ENCODE peak calls at places on chromosomes 6 and 20, in ten cellular contexts. One of them, this sample, is unnamed.

GRCh38 chr20:910840-911770 is 5.0 kb downstream of the ANGPT4 start:
- DNase-seq in activated T-cell treated with anti-CD3 and anti-CD28 coated beads for 24 hours: no peak
- DNase-seq in GM23248: peak; percentile 58
- DNase-seq in nephron progenitor cell: no peak
- DNase-seq in sigmoid colon: no peak
- DNase-seq in iris pigment epithelial cell: peak; percentile 41
- DNase-seq in stimulated activated CD8-positive, alpha-beta memory T cell treated with anti-CD3 and anti-CD28 coated beads, Interleukin-15, amount 100 ng/mL, for 24 hours: no peak
- DNase-seq in CD4-positive, CD25-positive, alpha-beta regulatory T cell: no peak
- DNase-seq in posterior vena cava: peak; percentile 92
- DNase-seq in endothelial cell: no peak
- DNase-seq in this sample: peak; percentile 47

GRCh38 chr6:111871725-111872520 is 1.3 kb downstream of the FYN start:
- DNase-seq in endothelial cell: peak; percentile 46
- DNase-seq in stimulated activated CD8-positive, alpha-beta memory T cell treated with anti-CD3 and anti-CD28 coated beads, Interleukin-15, amount 100 ng/mL, for 24 hours: no peak
- DNase-seq in iris pigment epithelial cell: peak; percentile 24
- DNase-seq in nephron progenitor cell: peak; percentile 61
- DNase-seq in activated T-cell treated with anti-CD3 and anti-CD28 coated beads for 24 hours: no peak
- DNase-seq in CD4-positive, CD25-positive, alpha-beta regulatory T cell: peak; percentile 44
- DNase-seq in sigmoid colon: peak; percentile 72
- DNase-seq in posterior vena cava: no peak
- DNase-seq in GM23248: peak; percentile 59
- DNase-seq in this sample: peak; percentile 60

GRCh38 chr6:110738899-110739365 is 76.3 kb downstream of the CDK19 start:
- DNase-seq in posterior vena cava: no peak
- DNase-seq in endothelial cell: no peak
- DNase-seq in activated T-cell treated with anti-CD3 and anti-CD28 coated beads for 24 hours: no peak
- DNase-seq in stimulated activated CD8-positive, alpha-beta memory T cell treated with anti-CD3 and anti-CD28 coated beads, Interleukin-15, amount 100 ng/mL, for 24 hours: no peak
- DNase-seq in iris pigment epithelial cell: no peak
- DNase-seq in CD4-positive, CD25-positive, alpha-beta regulatory T cell: no peak
- DNase-seq in GM23248: no peak
- DNase-seq in sigmoid colon: no peak
- DNase-seq in nephron progenitor cell: no peak
- DNase-seq in this sample: no peak

GRCh38 chr6:53837875-53838806 is 43.3 kb downstream of the LRRC1 start:
- DNase-seq in posterior vena cava: no peak
- DNase-seq in CD4-positive, CD25-positive, alpha-beta regulatory T cell: no peak
- DNase-seq in GM23248: no peak
- DNase-seq in stimulated activated CD8-positive, alpha-beta memory T cell treated with anti-CD3 and anti-CD28 coated beads, Interleukin-15, amount 100 ng/mL, for 24 hours: no peak
- DNase-seq in sigmoid colon: peak; percentile 86
- DNase-seq in activated T-cell treated with anti-CD3 and anti-CD28 coated beads for 24 hours: no peak
- DNase-seq in nephron progenitor cell: no peak
- DNase-seq in iris pigment epithelial cell: peak; percentile 46
- DNase-seq in endothelial cell: no peak
- DNase-seq in this sample: peak; percentile 24

GRCh38 chr6:100305237-100305869 is 159.4 kb downstream of the SIM1 start:
- DNase-seq in GM23248: no peak
- DNase-seq in iris pigment epithelial cell: no peak
- DNase-seq in nephron progenitor cell: no peak
- DNase-seq in activated T-cell treated with anti-CD3 and anti-CD28 coated beads for 24 hours: no peak
- DNase-seq in stimulated activated CD8-positive, alpha-beta memory T cell treated with anti-CD3 and anti-CD28 coated beads, Interleukin-15, amount 100 ng/mL, for 24 hours: no peak
- DNase-seq in endothelial cell: no peak
- DNase-seq in CD4-positive, CD25-positive, alpha-beta regulatory T cell: no peak
- DNase-seq in sigmoid colon: no peak
- DNase-seq in posterior vena cava: no peak
- DNase-seq in this sample: no peak

GRCh38 chr20:20549699-20550098 is 162.7 kb downstream of the RALGAPA2 start:
- DNase-seq in CD4-positive, CD25-positive, alpha-beta regulatory T cell: no peak
- DNase-seq in stimulated activated CD8-positive, alpha-beta memory T cell treated with anti-CD3 and anti-CD28 coated beads, Interleukin-15, amount 100 ng/mL, for 24 hours: no peak
- DNase-seq in sigmoid colon: no peak
- DNase-seq in nephron progenitor cell: no peak
- DNase-seq in iris pigment epithelial cell: peak; percentile 88
- DNase-seq in activated T-cell treated with anti-CD3 and anti-CD28 coated beads for 24 hours: no peak
- DNase-seq in GM23248: peak; percentile 91
- DNase-seq in endothelial cell: no peak
- DNase-seq in posterior vena cava: no peak
- DNase-seq in this sample: no peak

GRCh38 chr6:65289491-65289890 is 417.5 kb downstream of the EYS start:
- DNase-seq in stimulated activated CD8-positive, alpha-beta memory T cell treated with anti-CD3 and anti-CD28 coated beads, Interleukin-15, amount 100 ng/mL, for 24 hours: no peak
- DNase-seq in endothelial cell: no peak
- DNase-seq in activated T-cell treated with anti-CD3 and anti-CD28 coated beads for 24 hours: no peak
- DNase-seq in iris pigment epithelial cell: peak; percentile 30
- DNase-seq in nephron progenitor cell: no peak
- DNase-seq in sigmoid colon: no peak
- DNase-seq in posterior vena cava: no peak
- DNase-seq in GM23248: no peak
- DNase-seq in CD4-positive, CD25-positive, alpha-beta regulatory T cell: no peak
- DNase-seq in this sample: no peak

GRCh38 chr6:140644017-140644416 is 1269.6 kb upstream of the CITED2 start:
- DNase-seq in activated T-cell treated with anti-CD3 and anti-CD28 coated beads for 24 hours: no peak
- DNase-seq in posterior vena cava: no peak
- DNase-seq in iris pigment epithelial cell: no peak
- DNase-seq in GM23248: no peak
- DNase-seq in CD4-positive, CD25-positive, alpha-beta regulatory T cell: no peak
- DNase-seq in endothelial cell: no peak
- DNase-seq in stimulated activated CD8-positive, alpha-beta memory T cell treated with anti-CD3 and anti-CD28 coated beads, Interleukin-15, amount 100 ng/mL, for 24 hours: no peak
- DNase-seq in sigmoid colon: no peak
- DNase-seq in nephron progenitor cell: no peak
- DNase-seq in this sample: no peak

GRCh38 chr6:107618672-107619071 is 128.8 kb downstream of the SOBP start:
- DNase-seq in activated T-cell treated with anti-CD3 and anti-CD28 coated beads for 24 hours: peak; percentile 15
- DNase-seq in endothelial cell: no peak
- DNase-seq in posterior vena cava: peak; percentile 57
- DNase-seq in nephron progenitor cell: no peak
- DNase-seq in GM23248: no peak
- DNase-seq in sigmoid colon: no peak
- DNase-seq in iris pigment epithelial cell: no peak
- DNase-seq in stimulated activated CD8-positive, alpha-beta memory T cell treated with anti-CD3 and anti-CD28 coated beads, Interleukin-15, amount 100 ng/mL, for 24 hours: no peak
- DNase-seq in CD4-positive, CD25-positive, alpha-beta regulatory T cell: peak; percentile 63
- DNase-seq in this sample: no peak

GRCh38 chr20:62902926-62903615 is 23.2 kb downstream of the DIDO1 start:
- DNase-seq in activated T-cell treated with anti-CD3 and anti-CD28 coated beads for 24 hours: no peak
- DNase-seq in CD4-positive, CD25-positive, alpha-beta regulatory T cell: no peak
- DNase-seq in nephron progenitor cell: no peak
- DNase-seq in iris pigment epithelial cell: peak; percentile 87
- DNase-seq in sigmoid colon: no peak
- DNase-seq in posterior vena cava: peak; percentile 48
- DNase-seq in endothelial cell: no peak
- DNase-seq in stimulated activated CD8-positive, alpha-beta memory T cell treated with anti-CD3 and anti-CD28 coated beads, Interleukin-15, amount 100 ng/mL, for 24 hours: no peak
- DNase-seq in GM23248: peak; percentile 29
- DNase-seq in this sample: no peak

GRCh38 chr6:54109611-54110010 is 1.6 kb upstream of the MLIP start:
- DNase-seq in activated T-cell treated with anti-CD3 and anti-CD28 coated beads for 24 hours: no peak
- DNase-seq in CD4-positive, CD25-positive, alpha-beta regulatory T cell: no peak
- DNase-seq in sigmoid colon: no peak
- DNase-seq in stimulated activated CD8-positive, alpha-beta memory T cell treated with anti-CD3 and anti-CD28 coated beads, Interleukin-15, amount 100 ng/mL, for 24 hours: no peak
- DNase-seq in iris pigment epithelial cell: no peak
- DNase-seq in GM23248: no peak
- DNase-seq in posterior vena cava: no peak
- DNase-seq in nephron progenitor cell: no peak
- DNase-seq in endothelial cell: no peak
- DNase-seq in this sample: no peak

GRCh38 chr6:9554351-9554750 is 860.5 kb downstream of the TFAP2A start:
- DNase-seq in sigmoid colon: no peak
- DNase-seq in iris pigment epithelial cell: no peak
- DNase-seq in CD4-positive, CD25-positive, alpha-beta regulatory T cell: no peak
- DNase-seq in stimulated activated CD8-positive, alpha-beta memory T cell treated with anti-CD3 and anti-CD28 coated beads, Interleukin-15, amount 100 ng/mL, for 24 hours: no peak
- DNase-seq in GM23248: no peak
- DNase-seq in endothelial cell: no peak
- DNase-seq in nephron progenitor cell: no peak
- DNase-seq in activated T-cell treated with anti-CD3 and anti-CD28 coated beads for 24 hours: no peak
- DNase-seq in posterior vena cava: no peak
- DNase-seq in this sample: no peak

GRCh38 chr20:34112600-34113061 is 588 bp upstream of the EIF2S2 start:
- DNase-seq in activated T-cell treated with anti-CD3 and anti-CD28 coated beads for 24 hours: no peak
- DNase-seq in CD4-positive, CD25-positive, alpha-beta regulatory T cell: no peak
- DNase-seq in endothelial cell: peak; percentile 24
- DNase-seq in GM23248: peak; percentile 63
- DNase-seq in sigmoid colon: peak; percentile 71
- DNase-seq in posterior vena cava: no peak
- DNase-seq in nephron progenitor cell: peak; percentile 32
- DNase-seq in stimulated activated CD8-positive, alpha-beta memory T cell treated with anti-CD3 and anti-CD28 coated beads, Interleukin-15, amount 100 ng/mL, for 24 hours: no peak
- DNase-seq in iris pigment epithelial cell: peak; percentile 56
- DNase-seq in this sample: peak; percentile 53

This sample was measured in myocyte.